ENCODE peak calls at places on chromosomes 4 and X, in seven cellular contexts. Q, Y, L, F, H, R and M are unnamed samples.

GRCh38 chrX:109399831-109400230 is 82.1 kb downstream of the GUCY2F start:
- DNase-seq in Q (no peak), Y (no peak), L (no peak), F (no peak), H (no peak), R (no peak), M (no peak)

GRCh38 chr4:113979157-113979972 is at the start of gene ARSJ:
- DNase-seq in Q (peak; percentile 66), Y (peak; percentile 32), L (peak; percentile 89), F (peak; percentile 80), H (peak; percentile 80), R (peak; percentile 54), M (peak; percentile 51)

GRCh38 chr4:47525154-47525819 is 40.2 kb downstream of the ATP10D start:
- DNase-seq in Q (no peak), Y (peak; percentile 21), L (peak; percentile 94), F (no peak), H (peak; percentile 95), R (no peak), M (no peak)

GRCh38 chr4:119211856-119212250 is 660 bp upstream of the USP53 start:
- DNase-seq in Q (no peak), Y (no peak), L (no peak), F (no peak), H (no peak), R (no peak), M (no peak)

GRCh38 chr4:115668396-115668795 is 555.0 kb upstream of the NDST4 start:
- DNase-seq in Q (no peak), Y (no peak), L (no peak), F (no peak), H (no peak), R (no peak), M (no peak)

GRCh38 chr4:83510442-83510841 is 25.5 kb upstream of the GPAT3 start:
- DNase-seq in Q (no peak), Y (no peak), L (no peak), F (no peak), H (no peak), R (no peak), M (no peak)

GRCh38 chr4:186823989-186824388 is 100.3 kb upstream of the FAT1 start:
- DNase-seq in Q (no peak), Y (no peak), L (peak; percentile 33), F (no peak), H (peak; percentile 62), R (no peak), M (no peak)

GRCh38 chrX:68852046-68852445 is 23.2 kb downstream of the EFNB1 start:
- DNase-seq in Q (no peak), Y (no peak), L (no peak), F (no peak), H (no peak), R (no peak), M (no peak)

GRCh38 chrX:2385224-2385623 is 115.6 kb downstream of the DHRSX start:
- DNase-seq in Q (no peak), Y (peak; percentile 69), L (peak; percentile 77), F (no peak), H (peak; percentile 83), R (no peak), M (no peak)

GRCh38 chr4:40192286-40193017 is 4.4 kb upstream of the RHOH start:
- DNase-seq in Q (no peak), Y (no peak), L (no peak), F (no peak), H (no peak), R (peak; percentile 32), M (no peak)

GRCh38 chrX:25079020-25079419 is 63.3 kb upstream of the ARX start:
- DNase-seq in Q (no peak), Y (no peak), L (no peak), F (no peak), H (no peak), R (no peak), M (no peak)

GRCh38 chrX:103726477-103726876 is 15.8 kb downstream of the TMEM31 start:
- DNase-seq in Q (no peak), Y (no peak), L (no peak), F (no peak), H (no peak), R (no peak), M (no peak)

GRCh38 chr4:130486186-130486585 is 1390.2 kb downstream of the C4orf33 start:
- DNase-seq in Q (no peak), Y (no peak), L (peak; percentile 50), F (no peak), H (no peak), R (no peak), M (no peak)

GRCh38 chr4:11436673-11437072 is 8.0 kb upstream of the HS3ST1 start:
- DNase-seq in Q (no peak), Y (no peak), L (no peak), F (no peak), H (no peak), R (no peak), M (no peak)

GRCh38 chr4:141410839-141411238 is 190.1 kb downstream of the ZNF330 start:
- DNase-seq in Q (no peak), Y (no peak), L (peak; percentile 57), F (no peak), H (peak; percentile 96), R (no peak), M (no peak)

GRCh38 chrX:644304-645023 is 13.9 kb downstream of the SHOX start:
- DNase-seq in Q (no peak), Y (no peak), L (no peak), F (no peak), H (no peak), R (no peak), M (no peak)

GRCh38 chr4:140617494-140618060 is 48.8 kb upstream of the UCP1 start:
- DNase-seq in Q (no peak), Y (no peak), L (peak; percentile 52), F (no peak), H (no peak), R (no peak), M (no peak)

GRCh38 chrX:154401045-154401799 is 3.0 kb downstream of the RPL10 start:
- DNase-seq in Q (no peak), Y (no peak), L (peak; percentile 51), F (no peak), H (peak; percentile 29), R (no peak), M (no peak)

GRCh38 chrX:41475611-41476241 is 28.6 kb downstream of the NYX start:
- DNase-seq in Q (no peak), Y (no peak), L (no peak), F (no peak), H (no peak), R (no peak), M (no peak)

GRCh38 chr4:169823685-169824084 is 65.9 kb upstream of the HPF1 start:
- DNase-seq in Q (no peak), Y (no peak), L (peak; percentile 68), F (no peak), H (peak; percentile 52), R (peak; percentile 13), M (no peak)

GRCh38 chrX:27675493-27675892 is 85.3 kb downstream of the DCAF8L2 start:
- DNase-seq in Q (no peak), Y (no peak), L (peak; percentile 72), F (no peak), H (peak; percentile 4), R (no peak), M (no peak)

GRCh38 chr4:156970501-156971167 is 965 bp downstream of the PDGFC start:
- DNase-seq in Q (peak; percentile 66), Y (no peak), L (peak; percentile 79), F (peak; percentile 82), H (peak; percentile 73), R (peak; percentile 61), M (peak; percentile 55)

GRCh38 chr4:121594796-121595526 is 101.8 kb downstream of the ANXA5 start:
- DNase-seq in Q (no peak), Y (no peak), L (peak; percentile 81), F (no peak), H (peak; percentile 73), R (no peak), M (no peak)

GRCh38 chr4:139595989-139596679 is 40.1 kb upstream of the SETD7 start:
- DNase-seq in Q (peak; percentile 53), Y (no peak), L (peak; percentile 33), F (peak; percentile 73), H (peak; percentile 67), R (no peak), M (no peak)

GRCh38 chr4:144905286-144905685 is 192.7 kb downstream of the ANAPC10 start:
- DNase-seq in Q (no peak), Y (no peak), L (peak; percentile 9), F (no peak), H (no peak), R (no peak), M (no peak)

GRCh38 chrX:122579521-122579920 is 604.6 kb upstream of the GRIA3 start:
- DNase-seq in Q (no peak), Y (no peak), L (no peak), F (no peak), H (peak; percentile 79), R (no peak), M (no peak)

GRCh38 chrX:3545901-3546300 is 167.5 kb downstream of the PRKX start:
- DNase-seq in Q (no peak), Y (no peak), L (no peak), F (no peak), H (peak; percentile 61), R (no peak), M (no peak)
- H3K4me3 ChIP-seq in Q (no peak overlapping the region), Y (no peak overlapping the region), L (no peak overlapping the region), F (no peak overlapping the region), H (no peak overlapping the region), R (no peak overlapping the region), M (no peak overlapping the region)

GRCh38 chr4:111268769-111269414 is 646.0 kb upstream of the PITX2 start:
- DNase-seq in Q (no peak), Y (no peak), L (peak; percentile 6), F (no peak), H (peak; percentile 61), R (no peak), M (no peak)
- H3K4me3 ChIP-seq in Q (peak overlapping the region; percentile 41), Y (no peak overlapping the region), L (no peak overlapping the region), F (peak overlapping the region; percentile 1), H (no peak overlapping the region), R (no peak overlapping the region), M (no peak overlapping the region)

GRCh38 chrX:19789782-19790181 is 97.6 kb downstream of the SH3KBP1 start:
- DNase-seq in Q (no peak), Y (no peak), L (no peak), F (no peak), H (no peak), R (no peak), M (no peak)

GRCh38 chrX:19791562-19791961 is 95.8 kb downstream of the SH3KBP1 start:
- DNase-seq in Q (no peak), Y (no peak), L (peak; percentile 65), F (no peak), H (peak; percentile 73), R (no peak), M (no peak)

GRCh38 chrX:19789376-19789775 is 98.0 kb downstream of the SH3KBP1 start:
- DNase-seq in Q (no peak), Y (no peak), L (no peak), F (no peak), H (no peak), R (no peak), M (no peak)

GRCh38 chrX:19792412-19792811 is 95.0 kb downstream of the SH3KBP1 start:
- DNase-seq in Q (no peak), Y (no peak), L (no peak), F (no peak), H (no peak), R (no peak), M (no peak)

GRCh38 chrX:19790829-19791228 is 96.6 kb downstream of the SH3KBP1 start:
- DNase-seq in Q (no peak), Y (no peak), L (no peak), F (no peak), H (no peak), R (no peak), M (no peak)
- H3K4me3 ChIP-seq in Q (no peak overlapping the region), Y (no peak overlapping the region), L (no peak overlapping the region), F (no peak overlapping the region), H (no peak overlapping the region), R (no peak overlapping the region), M (no peak overlapping the region)

GRCh38 chrX:48711929-48712505 is 15.5 kb downstream of the SUV39H1 start:
- DNase-seq in Q (no peak), Y (no peak), L (no peak), F (no peak), H (no peak), R (no peak), M (no peak)
- H3K4me3 ChIP-seq in Q (peak overlapping the region; percentile 30), Y (no peak overlapping the region), L (no peak overlapping the region), F (no peak overlapping the region), H (no peak overlapping the region), R (no peak overlapping the region), M (peak overlapping the region; percentile 48)